ENCODE peak calls at places on chromosome 5, in four cellular contexts. One of them, this sample, is unnamed.
A peak's percentile ranks its signal among the peaks of the same experiment; 100 is the strongest.

GRCh38 chr5:74424162-74424868 is 216.2 kb downstream of the ENC1 start:
- DNase-seq in iris pigment epithelial cell: peak; percentile 62
- DNase-seq in fibroblast of mammary gland: peak; percentile 79
- DNase-seq in substantia nigra: no peak
- DNase-seq in this sample: no peak

GRCh38 chr5:76583163-76584047 is 39.8 kb downstream of the F2RL2 start:
- DNase-seq in iris pigment epithelial cell: peak; percentile 45
- DNase-seq in fibroblast of mammary gland: peak; percentile 42
- DNase-seq in substantia nigra: no peak
- DNase-seq in this sample: no peak

GRCh38 chr5:163460562-163461176 is at the start of gene HMMR:
- DNase-seq in iris pigment epithelial cell: peak; percentile 55
- DNase-seq in fibroblast of mammary gland: no peak
- DNase-seq in substantia nigra: no peak
- DNase-seq in this sample: no peak

GRCh38 chr5:9924614-9925013 is 294.5 kb upstream of the TAS2R1 start:
- DNase-seq in iris pigment epithelial cell: peak; percentile 99
- DNase-seq in fibroblast of mammary gland: peak; percentile 88
- DNase-seq in substantia nigra: no peak
- DNase-seq in this sample: no peak

GRCh38 chr5:65032250-65032649 is 263.5 kb downstream of the CWC27 start:
- DNase-seq in iris pigment epithelial cell: peak; percentile 99
- DNase-seq in fibroblast of mammary gland: peak; percentile 100
- DNase-seq in substantia nigra: no peak
- DNase-seq in this sample: no peak

GRCh38 chr5:14054965-14055963 is 87.9 kb upstream of the TRIO start:
- DNase-seq in iris pigment epithelial cell: peak; percentile 46
- DNase-seq in fibroblast of mammary gland: no peak
- DNase-seq in substantia nigra: no peak
- DNase-seq in this sample: no peak

GRCh38 chr5:17714186-17714585 is 79.9 kb downstream of the TAF11L14 start:
- DNase-seq in iris pigment epithelial cell: no peak
- DNase-seq in fibroblast of mammary gland: no peak
- DNase-seq in substantia nigra: no peak
- DNase-seq in this sample: no peak

GRCh38 chr5:83866191-83866590 is 145.5 kb upstream of the HAPLN1 start:
- DNase-seq in iris pigment epithelial cell: no peak
- DNase-seq in fibroblast of mammary gland: no peak
- DNase-seq in substantia nigra: no peak
- DNase-seq in this sample: no peak

GRCh38 chr5:160470437-160471341 is 49.0 kb downstream of the PTTG1 start:
- DNase-seq in iris pigment epithelial cell: peak; percentile 79
- DNase-seq in fibroblast of mammary gland: peak; percentile 72
- DNase-seq in substantia nigra: no peak
- DNase-seq in this sample: no peak

GRCh38 chr5:171893290-171893890 is 107.8 kb downstream of the SMIM23 start:
- DNase-seq in iris pigment epithelial cell: peak; percentile 67
- DNase-seq in fibroblast of mammary gland: peak; percentile 77
- DNase-seq in substantia nigra: no peak
- DNase-seq in this sample: no peak

GRCh38 chr5:133992429-133993151 is 12.2 kb downstream of the VDAC1 start:
- DNase-seq in iris pigment epithelial cell: no peak
- DNase-seq in fibroblast of mammary gland: no peak
- DNase-seq in substantia nigra: peak; percentile 66
- DNase-seq in this sample: no peak

GRCh38 chr5:150000990-150001659 is 586 bp downstream of the HMGXB3 start:
- DNase-seq in iris pigment epithelial cell: peak; percentile 75
- DNase-seq in fibroblast of mammary gland: peak; percentile 35
- DNase-seq in substantia nigra: peak; percentile 65
- DNase-seq in this sample: peak; percentile 2